ENCODE peak calls at places on chromosomes 12 and 14, in four cellular contexts. F is sigmoid colon, Q is H9, W is choroid plexus epithelial cell. K is an unnamed sample.

GRCh38 chr12:111182391-111182790 is 186.5 kb downstream of the PHETA1 start:
- DNase-seq in F (no peak), W (no peak), Q (no peak), K (no peak)

GRCh38 chr14:37048666-37049071 is 123.7 kb downstream of the SLC25A21 start:
- DNase-seq in Q (no peak), W (no peak), F (no peak), K (peak)

GRCh38 chr12:51429705-51430104 is 5.1 kb downstream of the SLC4A8 start:
- DNase-seq in F (no peak), Q (no peak), W (no peak), K (no peak)

GRCh38 chr14:37697489-37698121 is 102.2 kb downstream of the TTC6 start:
- DNase-seq in W (peak), Q (no peak), F (no peak), K (peak)

GRCh38 chr12:107125833-107126232 is 32.5 kb upstream of the CRY1 start:
- DNase-seq in F (no peak), Q (no peak), W (no peak), K (no peak)

GRCh38 chr14:65927871-65928270 is 515.3 kb downstream of the FUT8 start:
- DNase-seq in Q (no peak), W (no peak), F (no peak), K (no peak)

GRCh38 chr14:70642313-70643235 is 858 bp downstream of the TTC9 start:
- DNase-seq in Q (no peak), W (no peak), F (no peak), K (no peak)

GRCh38 chr12:57727758-57728395 is 10.7 kb downstream of the AGAP2 start:
- DNase-seq in W (no peak), F (no peak), Q (peak), K (no peak)

GRCh38 chr12:7959278-7960063 is 23.5 kb upstream of the SLC2A3 start:
- DNase-seq in W (peak), Q (peak), F (no peak), K (peak)

GRCh38 chr12:121537814-121538698 is 42.8 kb downstream of the KDM2B start:
- DNase-seq in Q (no peak), F (peak), W (no peak), K (no peak)

GRCh38 chr12:109532721-109533486 is 40.4 kb downstream of the MMAB start:
- DNase-seq in Q (no peak), F (no peak), W (no peak), K (no peak)

GRCh38 chr14:52312872-52313492 is 1.1 kb upstream of the PTGER2 start:
- DNase-seq in W (no peak), F (no peak), Q (no peak), K (no peak)

GRCh38 chr12:106113042-106113441 is 25.7 kb downstream of the NUAK1 start:
- DNase-seq in W (peak), F (no peak), Q (no peak), K (peak)

GRCh38 chr14:36805116-36805515 is 143.5 kb downstream of the PAX9 start:
- DNase-seq in F (no peak), W (peak), Q (peak), K (peak)

GRCh38 chr12:98238513-98238912 is 276.9 kb upstream of the TMPO start:
- DNase-seq in W (peak), Q (no peak), F (no peak), K (peak)

GRCh38 chr14:103123128-103123633 is at the start of gene TNFAIP2:
- DNase-seq in Q (peak), F (peak), W (no peak), K (no peak)

GRCh38 chr12:132222096-132222807 is 78.0 kb downstream of the NOC4L start:
- DNase-seq in Q (no peak), W (peak), F (no peak), K (no peak)

GRCh38 chr12:52027085-52027843 is 20.5 kb downstream of the TAMALIN start:
- DNase-seq in F (peak), W (no peak), Q (no peak), K (no peak)

GRCh38 chr12:57129311-57130288 is 1.3 kb downstream of the LRP1 start:
- DNase-seq in Q (peak), F (peak), W (no peak), K (no peak)

GRCh38 chr12:96218989-96219678 is 25.0 kb downstream of the ELK3 start:
- DNase-seq in Q (no peak), W (no peak), F (no peak), K (no peak)

GRCh38 chr12:11719678-11720099 is 70.2 kb downstream of the ETV6 start:
- DNase-seq in Q (peak), F (peak), W (peak), K (peak)
- TF ChIP-seq CTCF in Q (no peak), F (no peak), W (no peak), K (no peak)

GRCh38 chr12:89278862-89279261 is 73.4 kb downstream of the DUSP6 start:
- DNase-seq in F (no peak), W (no peak), Q (no peak), K (no peak)

GRCh38 chr12:89280833-89281533 is 71.3 kb downstream of the DUSP6 start:
- DNase-seq in Q (no peak), F (no peak), W (peak), K (no peak)

GRCh38 chr12:89276860-89277259 is 75.4 kb downstream of the DUSP6 start:
- DNase-seq in W (no peak), Q (no peak), F (no peak), K (no peak)

GRCh38 chr12:89279499-89279898 is 72.8 kb downstream of the DUSP6 start:
- DNase-seq in Q (no peak), W (no peak), F (no peak), K (no peak)

DNA sequence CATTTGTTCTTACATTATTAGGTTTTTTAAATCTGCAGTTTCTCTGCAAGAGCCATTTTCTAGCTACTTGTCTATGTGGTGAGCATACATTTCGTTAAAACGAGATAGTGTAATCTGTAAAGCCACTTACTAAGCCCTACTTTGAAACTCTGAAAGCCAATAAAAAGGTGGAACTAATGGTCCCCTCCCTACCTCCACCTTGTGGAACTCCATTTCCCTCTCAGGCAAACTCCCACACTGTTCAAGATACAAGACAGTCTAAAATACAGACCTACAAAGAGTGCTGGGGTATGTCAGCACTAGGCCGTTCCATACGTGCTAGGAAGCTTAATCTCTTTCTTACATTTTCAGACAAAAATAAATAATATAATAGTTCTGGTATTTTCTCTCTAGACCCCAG is 74.1 kb downstream of the DUSP6 start:
- DNase-seq in F (no peak), W (no peak), Q (no peak), K (no peak)
- TF ChIP-seq CTCF in F (no peak), W (no peak), Q (peak), K (no peak)

GRCh38 chr12:50317198-50317597 is 33.9 kb upstream of the LIMA1 start:
- DNase-seq in W (peak), F (no peak), Q (no peak), K (no peak)

GRCh38 chr12:50309950-50310349 is 26.6 kb upstream of the LIMA1 start:
- DNase-seq in W (no peak), Q (no peak), F (no peak), K (no peak)

GRCh38 chr12:50315803-50316202 is 32.5 kb upstream of the LIMA1 start:
- DNase-seq in Q (no peak), F (no peak), W (no peak), K (no peak)

GRCh38 chr12:50313256-50313931 is 30.1 kb upstream of the LIMA1 start:
- DNase-seq in F (no peak), Q (no peak), W (no peak), K (no peak)

DNA sequence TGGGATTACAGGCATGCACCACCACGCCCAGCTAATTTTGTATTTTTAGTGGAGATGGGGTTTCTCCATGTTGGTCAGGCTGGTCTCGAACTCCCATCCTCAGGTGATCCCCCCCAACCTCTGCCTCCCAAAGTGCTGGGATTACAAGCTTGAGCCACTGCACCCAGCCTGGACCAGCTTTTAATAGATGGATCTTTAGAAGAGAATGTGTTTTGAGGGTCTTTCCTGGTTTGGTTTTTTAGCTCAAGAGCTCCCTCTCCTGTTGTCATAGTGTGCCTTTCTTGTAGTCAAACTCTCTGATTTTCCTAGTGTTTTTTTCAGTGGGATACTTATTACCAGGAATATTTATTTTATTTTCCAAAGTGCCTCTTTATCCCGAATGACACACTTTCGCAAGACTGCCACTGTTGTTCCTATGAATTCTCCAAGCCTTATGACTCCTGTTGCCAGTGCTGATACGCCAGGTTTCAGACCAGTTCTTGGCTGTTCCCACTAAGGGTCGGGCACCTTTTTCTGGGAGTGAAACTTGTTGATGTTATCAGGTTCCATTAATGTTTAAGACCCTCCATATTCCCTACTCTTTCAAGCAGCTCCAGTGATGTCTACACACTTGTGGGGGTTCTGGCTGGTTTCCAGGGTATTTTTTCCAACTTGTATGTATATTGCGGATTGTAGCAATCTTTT is 31.5 kb upstream of the LIMA1 start:
- DNase-seq in F (no peak), W (peak), Q (no peak), K (peak)
- TF ChIP-seq CTCF in F (peak), W (peak), Q (peak), K (peak)

GRCh38 chr14:58244556-58245387 is at the start of gene PSMA3:
- DNase-seq in F (peak), W (peak), Q (peak), K (peak)
- TF ChIP-seq CTCF in F (no peak), W (peak), Q (no peak), K (no peak)

DNA sequence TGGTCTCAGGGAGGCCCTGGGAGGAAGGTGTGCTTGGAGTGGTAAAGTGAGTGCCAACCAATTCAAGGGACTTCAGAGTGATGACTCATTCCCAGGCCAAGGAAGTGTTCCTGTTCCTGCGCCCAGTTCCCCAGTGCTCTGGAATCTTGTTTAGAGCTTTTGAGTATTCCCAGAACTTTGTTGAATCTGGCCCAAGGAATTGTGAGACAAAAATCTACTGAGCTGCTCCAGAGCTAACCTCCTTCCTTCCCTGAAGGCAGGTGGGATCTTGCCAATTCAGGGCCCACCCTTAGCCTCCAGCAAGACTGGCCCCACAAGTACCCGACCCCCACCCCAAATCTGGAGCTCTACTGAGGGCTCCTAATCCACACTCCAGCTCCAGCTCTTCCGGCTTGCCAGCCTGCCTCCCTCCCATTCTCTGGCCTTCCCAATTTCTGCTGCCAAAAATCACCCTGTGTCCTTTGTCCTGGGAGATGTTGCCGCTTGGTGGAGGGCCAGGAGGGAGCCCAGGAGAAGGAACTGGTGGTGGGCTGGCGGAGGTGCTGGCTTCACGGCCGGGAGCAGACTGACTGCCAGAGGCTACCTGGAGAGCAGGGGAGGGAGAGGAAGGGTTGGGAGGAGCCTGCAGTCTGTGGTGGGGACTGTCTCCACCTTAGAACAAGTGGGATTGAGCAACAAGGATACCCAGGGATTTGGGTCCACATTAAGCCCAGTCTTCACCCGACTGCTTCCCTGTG is 2.0 kb upstream of the ATN1 start:
- DNase-seq in W (peak), F (peak), Q (peak), K (peak)
- TF ChIP-seq CTCF in W (no peak), F (no peak), Q (no peak), K (no peak)

GRCh38 chr12:79682593-79682992 is 8.2 kb downstream of the PAWR start:
- DNase-seq in Q (no peak), F (no peak), W (no peak), K (no peak)

GRCh38 chr12:79688376-79689040 is 2.3 kb downstream of the PAWR start:
- DNase-seq in W (no peak), F (no peak), Q (no peak), K (peak)

GRCh38 chr12:79686171-79686570 is 4.6 kb downstream of the PAWR start:
- DNase-seq in Q (no peak), F (no peak), W (no peak), K (no peak)

GRCh38 chr12:79687711-79688270 is 3.0 kb downstream of the PAWR start:
- DNase-seq in F (no peak), W (no peak), Q (no peak), K (peak)

GRCh38 chr12:79685068-79685467 is 5.7 kb downstream of the PAWR start:
- DNase-seq in W (peak), F (no peak), Q (no peak), K (peak)
- TF ChIP-seq CTCF in W (no peak), F (no peak), Q (no peak), K (no peak)

GRCh38 chr14:75404843-75405242 is 23.0 kb upstream of the JDP2 start:
- DNase-seq in F (no peak), W (no peak), Q (no peak), K (no peak)

GRCh38 chr14:75399819-75400678 is 27.8 kb upstream of the JDP2 start:
- DNase-seq in F (peak), W (no peak), Q (no peak), K (peak)

GRCh38 chr14:75402867-75403413 is 24.9 kb upstream of the JDP2 start:
- DNase-seq in Q (no peak), W (no peak), F (no peak), K (no peak)

GRCh38 chr14:75406102-75406501 is 21.7 kb upstream of the JDP2 start:
- DNase-seq in Q (no peak), F (no peak), W (no peak), K (no peak)

GRCh38 chr14:75401356-75401755 is 26.5 kb upstream of the JDP2 start:
- DNase-seq in W (peak), F (peak), Q (peak), K (peak)
- TF ChIP-seq CTCF in W (no peak), F (no peak), Q (no peak), K (no peak)

GRCh38 chr12:46934374-46935111 is 108.7 kb upstream of the SLC38A4 start:
- DNase-seq in F (no peak), W (no peak), Q (no peak), K (no peak)
- TF ChIP-seq CTCF in F (no peak), W (no peak), Q (no peak), K (no peak)